ENCODE peak calls at places on chromosome 4, in nine cellular contexts. C is body of pancreas, B is cardiac fibroblast, G is NB4, M is fibroblast of mammary gland, T is foreskin fibroblast, V is brain microvascular endothelial cell, N is upper lobe of right lung, Q is AG10803. S is an unnamed sample.
A peak's percentile ranks its signal among the peaks of the same experiment; 100 is the strongest.

GRCh38 chr4:115128037-115128436 is 14.6 kb upstream of the NDST4 start:
- DNase-seq in C (no peak), B (no peak), G (no peak), M (no peak), T (no peak), V (peak; percentile 68), N (no peak), Q (no peak), S (no peak)

GRCh38 chr4:26763649-26764048 is 97.0 kb upstream of the STIM2 start:
- DNase-seq in C (no peak), B (no peak), G (peak; percentile 77), M (no peak), T (no peak), V (no peak), N (no peak), Q (no peak), S (no peak)

GRCh38 chr4:122662701-122663100 is 41.8 kb upstream of the IL21 start:
- DNase-seq in C (no peak), B (no peak), G (no peak), M (no peak), T (no peak), V (no peak), N (no peak), Q (no peak), S (no peak)

GRCh38 chr4:98518555-98519267 is 139.7 kb downstream of the TSPAN5 start:
- DNase-seq in C (no peak), B (no peak), G (no peak), M (no peak), T (no peak), V (no peak), N (no peak), Q (no peak), S (no peak)

GRCh38 chr4:99234331-99235010 is 15.4 kb upstream of the ADH6 start:
- DNase-seq in C (no peak), B (no peak), G (no peak), M (no peak), T (no peak), V (no peak), N (no peak), Q (peak; percentile 92), S (no peak)

GRCh38 chr4:145937990-145938611 is 522 bp downstream of the ZNF827 start:
- DNase-seq in C (peak; percentile 40), B (peak; percentile 39), G (peak; percentile 3), M (peak; percentile 38), T (no peak), V (peak; percentile 22), N (no peak), Q (peak; percentile 23), S (peak; percentile 38)

GRCh38 chr4:44447563-44448504 is 775 bp downstream of the KCTD8 start:
- DNase-seq in C (peak; percentile 51), B (peak; percentile 9), G (no peak), M (peak; percentile 2), T (no peak), V (no peak), N (peak; percentile 61), Q (no peak), S (peak; percentile 41)

GRCh38 chr4:168388890-168389289 is 70.3 kb upstream of the DDX60 start:
- DNase-seq in C (no peak), B (peak; percentile 33), G (no peak), M (peak; percentile 68), T (peak; percentile 56), V (peak; percentile 58), N (no peak), Q (peak; percentile 66), S (peak; percentile 58)

GRCh38 chr4:46124773-46125172 is 919 bp upstream of the GABRG1 start:
- DNase-seq in C (peak; percentile 27), B (no peak), G (peak; percentile 2), M (no peak), T (no peak), V (no peak), N (peak; percentile 22), Q (no peak), S (no peak)

GRCh38 chr4:94304365-94304971 is 38.2 kb downstream of the HPGDS start:
- DNase-seq in C (no peak), B (peak; percentile 66), G (peak; percentile 36), M (peak; percentile 45), T (peak; percentile 17), V (peak; percentile 47), N (no peak), Q (peak; percentile 19), S (peak; percentile 73)

GRCh38 chr4:40238700-40239548 is 42.1 kb downstream of the RHOH start:
- DNase-seq in C (no peak), B (no peak), G (peak; percentile 51), M (no peak), T (no peak), V (no peak), N (no peak), Q (no peak), S (peak; percentile 14)

GRCh38 chr4:41631538-41631937 is 93.6 kb downstream of the LIMCH1 start:
- DNase-seq in C (no peak), B (no peak), G (no peak), M (no peak), T (no peak), V (no peak), N (no peak), Q (peak; percentile 12), S (no peak)

GRCh38 chr4:75895744-75896314 is 6.4 kb downstream of the PPEF2 start:
- DNase-seq in C (peak; percentile 6), B (peak; percentile 36), G (peak; percentile 56), M (peak; percentile 38), T (peak; percentile 6), V (no peak), N (no peak), Q (peak; percentile 24), S (peak; percentile 45)

GRCh38 chr4:5993876-5994811 is 24.1 kb downstream of the C4orf50 start:
- DNase-seq in C (no peak), B (no peak), G (no peak), M (no peak), T (no peak), V (no peak), N (peak; percentile 55), Q (no peak), S (no peak)

GRCh38 chr4:158094413-158095110 is 78.3 kb downstream of the GASK1B start:
- DNase-seq in C (peak; percentile 64), B (peak; percentile 45), G (no peak), M (peak; percentile 65), T (peak; percentile 59), V (peak; percentile 83), N (no peak), Q (no peak), S (peak; percentile 62)

GRCh38 chr4:83731609-83732008 is 195.7 kb downstream of the GPAT3 start:
- DNase-seq in C (no peak), B (no peak), G (no peak), M (peak; percentile 37), T (peak; percentile 29), V (peak; percentile 25), N (no peak), Q (no peak), S (no peak)

GRCh38 chr4:57071340-57071739 is 38.8 kb downstream of the IGFBP7 start:
- DNase-seq in C (peak; percentile 23), B (peak; percentile 65), G (peak; percentile 86), M (peak; percentile 76), T (peak; percentile 69), V (peak; percentile 65), N (no peak), Q (peak; percentile 68), S (peak; percentile 75)

GRCh38 chr4:78220283-78220682 is 163.2 kb downstream of the FRAS1 start:
- DNase-seq in C (no peak), B (no peak), G (no peak), M (no peak), T (no peak), V (no peak), N (no peak), Q (no peak), S (no peak)
- TF ChIP-seq CTCF in C (no peak), B (no peak), G (no peak), M (no peak), T (no peak), V (no peak), N (no peak), Q (no peak), S (no peak)

GRCh38 chr4:76984127-76984526 is 34.6 kb downstream of the SEPTIN11 start:
- DNase-seq in C (no peak), B (peak; percentile 71), G (peak; percentile 3), M (peak; percentile 83), T (no peak), V (no peak), N (no peak), Q (peak; percentile 74), S (peak; percentile 67)

GRCh38 chr4:76987685-76988084 is 38.1 kb downstream of the SEPTIN11 start:
- DNase-seq in C (no peak), B (no peak), G (no peak), M (no peak), T (no peak), V (no peak), N (no peak), Q (no peak), S (no peak)

GRCh38 chr4:76982638-76983579 is 33.4 kb downstream of the SEPTIN11 start:
- DNase-seq in C (no peak), B (peak; percentile 52), G (peak; percentile 5), M (peak; percentile 67), T (no peak), V (no peak), N (no peak), Q (peak; percentile 63), S (peak; percentile 46)

GRCh38 chr4:76987153-76987562 is 37.6 kb downstream of the SEPTIN11 start:
- DNase-seq in C (peak; percentile 56), B (peak; percentile 96), G (no peak), M (peak; percentile 99), T (peak; percentile 95), V (peak; percentile 96), N (no peak), Q (peak; percentile 100), S (peak; percentile 95)

GRCh38 chr4:76984788-76985211 is 35.2 kb downstream of the SEPTIN11 start:
- DNase-seq in C (peak; percentile 20), B (peak; percentile 99), G (no peak), M (peak; percentile 100), T (peak; percentile 100), V (peak; percentile 99), N (no peak), Q (peak; percentile 100), S (peak; percentile 98)
- H3K4me3 ChIP-seq in C (no peak overlapping the region), B (no peak overlapping the region), G (no peak overlapping the region), M (no peak overlapping the region), T (no peak overlapping the region), V (no peak overlapping the region), N (no peak overlapping the region), Q (no peak overlapping the region), S (peak overlapping the region; percentile 22)

DNA sequence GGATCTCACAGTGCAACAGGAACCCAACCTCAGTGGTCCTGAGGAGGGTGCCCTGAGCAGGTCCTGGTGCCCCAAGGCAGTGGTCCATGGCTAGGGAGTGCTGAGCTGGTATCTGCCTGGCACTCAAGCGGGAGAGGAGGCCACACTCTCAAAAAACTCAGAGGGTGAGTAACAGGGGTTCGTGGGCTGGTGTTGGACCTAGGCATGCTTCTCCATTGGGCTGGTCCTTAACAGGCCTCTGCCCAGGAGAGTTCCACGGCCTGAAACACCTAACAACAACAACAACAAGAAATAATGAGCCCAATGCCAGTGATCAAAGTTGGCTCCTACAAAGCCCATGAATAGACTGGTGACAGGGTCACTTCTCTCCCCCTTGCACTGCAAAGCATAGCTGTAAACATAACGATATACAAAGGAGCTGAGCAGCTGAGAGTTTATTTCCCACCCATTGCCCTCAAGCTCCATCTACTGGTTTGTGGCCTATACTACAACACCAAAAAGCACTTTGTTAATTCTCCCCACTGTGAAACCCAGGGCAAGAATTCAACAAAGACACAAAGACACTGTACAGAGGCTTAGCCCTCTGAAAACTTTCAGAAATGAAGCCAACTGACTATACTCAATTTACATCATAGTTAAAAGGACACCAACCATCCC is 736.2 kb upstream of the ADGRL3 start:
- DNase-seq in C (no peak), B (peak; percentile 4), G (peak; percentile 41), M (no peak), T (no peak), V (peak; percentile 4), N (no peak), Q (no peak), S (no peak)
- TF ChIP-seq CTCF in C (no peak), B (peak; percentile 58), G (peak; percentile 66), M (no peak), T (peak; percentile 55), V (peak; percentile 69), N (no peak), Q (peak; percentile 26), S (peak; percentile 8)

GRCh38 chr4:182470215-182470614 is 227.0 kb downstream of the TENM3 start:
- DNase-seq in C (no peak), B (no peak), G (no peak), M (no peak), T (no peak), V (no peak), N (no peak), Q (no peak), S (no peak)
- H3K4me3 ChIP-seq in C (no peak overlapping the region), B (no peak overlapping the region), G (no peak overlapping the region), M (no peak overlapping the region), T (no peak overlapping the region), V (no peak overlapping the region), N (no peak overlapping the region), Q (no peak overlapping the region), S (no peak overlapping the region)

S was measured in fibroblast of pulmonary artery.